ENCODE peak calls at places on chromosomes 3 and 15, in six cellular contexts. V is Peyer's patch, K is neuronal stem cell, T is tibial artery, M is COR-L47, F is iPS-NIHi11. Q is an unnamed sample.

GRCh38 chr3:115388825-115389224 is 234.5 kb upstream of the GAP43 start:
- DNase-seq in V (no peak), K (no peak), T (no peak), M (no peak), F (no peak), Q (no peak)

GRCh38 chr15:51366911-51367310 is 25.5 kb downstream of the GLDN start:
- DNase-seq in V (no peak), K (no peak), T (peak), M (peak), F (no peak), Q (peak)

GRCh38 chr3:133934073-133934970 is 38.6 kb upstream of the RAB6B start:
- DNase-seq in V (peak), K (no peak), T (no peak), M (no peak), F (no peak), Q (peak)

GRCh38 chr15:44101944-44102343 is 93.1 kb downstream of the FRMD5 start:
- DNase-seq in V (no peak), K (no peak), T (no peak), M (no peak), F (no peak), Q (no peak)

GRCh38 chr3:159260049-159260662 is 458.3 kb downstream of the MFSD1 start:
- DNase-seq in V (no peak), K (peak), T (no peak), M (peak), F (peak), Q (no peak)

GRCh38 chr3:139574026-139574947 is 34.7 kb upstream of the RBP1 start:
- DNase-seq in V (no peak), K (no peak), T (peak), M (peak), F (no peak), Q (peak)

GRCh38 chr3:129605593-129606521 is 619 bp downstream of the PLXND1 start:
- DNase-seq in V (no peak), K (no peak), T (no peak), M (peak), F (no peak), Q (peak)

GRCh38 chr3:43869491-43869890 is 178.8 kb downstream of the ABHD5 start:
- DNase-seq in V (no peak), K (no peak), T (no peak), M (no peak), F (no peak), Q (no peak)

GRCh38 chr3:197103766-197104165 is 74.1 kb upstream of the MELTF start:
- DNase-seq in V (no peak), K (no peak), T (no peak), M (no peak), F (no peak), Q (no peak)

GRCh38 chr3:152474585-152474984 is 205.9 kb downstream of the MBNL1 start:
- DNase-seq in V (no peak), K (no peak), T (no peak), M (peak), F (peak), Q (no peak)

Q was measured in stomach.